ENCODE peak calls at places on chromosomes 6 and 20, in six cellular contexts. G is breast epithelium, I is suprapubic skin, H is prostate gland, N is stomach, X is transverse colon. M is an unnamed sample.

GRCh38 chr20:2693996-2694471 is 1.5 kb downstream of the EBF4 start:
- DNase-seq in G (no peak), I (peak; percentile 50), H (no peak), N (peak; percentile 23), X (no peak), M (peak; percentile 47)

GRCh38 chr6:138086573-138087196 is 20.5 kb downstream of the PERP start:
- DNase-seq in G (no peak), I (no peak), H (peak; percentile 22), N (no peak), X (no peak), M (no peak)

GRCh38 chr6:148972481-148972880 is 225.7 kb downstream of the UST start:
- DNase-seq in G (peak; percentile 56), I (no peak), H (peak; percentile 22), N (peak; percentile 51), X (peak; percentile 80), M (peak; percentile 93)

GRCh38 chr20:49230575-49231211 is 11.5 kb downstream of the DDX27 start:
- DNase-seq in G (no peak), I (no peak), H (no peak), N (no peak), X (peak; percentile 25), M (peak; percentile 82)

GRCh38 chr6:127484207-127484858 is 25.1 kb upstream of the KIAA0408 start:
- DNase-seq in G (no peak), I (no peak), H (no peak), N (no peak), X (no peak), M (no peak)

GRCh38 chr6:41449399-41450245 is 96.6 kb upstream of the FOXP4 start:
- DNase-seq in G (no peak), I (no peak), H (no peak), N (peak; percentile 95), X (peak; percentile 85), M (no peak)

GRCh38 chr20:49567421-49568256 is at the start of gene PTGIS:
- DNase-seq in G (no peak), I (peak; percentile 71), H (no peak), N (peak; percentile 25), X (no peak), M (no peak)

GRCh38 chr20:4604580-4604979 is 117.1 kb upstream of the PRND start:
- DNase-seq in G (no peak), I (no peak), H (no peak), N (no peak), X (no peak), M (no peak)

GRCh38 chr20:13464702-13465101 is 174.0 kb downstream of the TASP1 start:
- DNase-seq in G (no peak), I (no peak), H (no peak), N (no peak), X (no peak), M (no peak)

GRCh38 chr6:164013480-164014208 is 599.1 kb downstream of the QKI start:
- DNase-seq in G (no peak), I (no peak), H (no peak), N (no peak), X (no peak), M (no peak)

GRCh38 chr6:26336355-26337198 is 28.4 kb upstream of the BTN3A2 start:
- DNase-seq in G (no peak), I (no peak), H (no peak), N (no peak), X (no peak), M (no peak)

GRCh38 chr20:24116611-24117010 is 128.0 kb upstream of the GGTLC1 start:
- DNase-seq in G (no peak), I (no peak), H (no peak), N (no peak), X (no peak), M (no peak)

GRCh38 chr6:45538636-45539035 is 160.9 kb upstream of the SUPT3H start:
- DNase-seq in G (no peak), I (peak; percentile 86), H (no peak), N (no peak), X (no peak), M (no peak)

GRCh38 chr20:9119776-9120175 is 50.9 kb downstream of the PLCB4 start:
- DNase-seq in G (no peak), I (no peak), H (peak; percentile 39), N (peak; percentile 41), X (no peak), M (no peak)

GRCh38 chr6:151488226-151488625 is 5.6 kb upstream of the CCDC170 start:
- DNase-seq in G (no peak), I (no peak), H (no peak), N (no peak), X (no peak), M (no peak)

GRCh38 chr6:103797738-103798137 is 1062.0 kb downstream of the HACE1 start:
- DNase-seq in G (no peak), I (no peak), H (no peak), N (no peak), X (no peak), M (no peak)

GRCh38 chr20:41645372-41645771 is 27.2 kb upstream of the CHD6 start:
- DNase-seq in G (no peak), I (no peak), H (peak; percentile 71), N (no peak), X (no peak), M (no peak)

GRCh38 chr6:2026133-2026532 is 219.3 kb downstream of the GMDS start:
- DNase-seq in G (no peak), I (no peak), H (no peak), N (no peak), X (no peak), M (no peak)

GRCh38 chr6:150409576-150410066 is 40.8 kb downstream of the IYD start:
- DNase-seq in G (no peak), I (no peak), H (no peak), N (peak; percentile 89), X (peak; percentile 58), M (peak; percentile 85)

GRCh38 chr6:3443221-3443515 is 13.7 kb downstream of the SLC22A23 start:
- DNase-seq in G (no peak), I (no peak), H (no peak), N (no peak), X (no peak), M (no peak)
- TF ChIP-seq POLR2AphosphoS5 in G (no peak), I (no peak), H (no peak), N (no peak), X (no peak), M (no peak)

GRCh38 chr20:57588596-57588995 is 27.7 kb downstream of the PCK1 start:
- DNase-seq in G (no peak), I (no peak), H (no peak), N (no peak), X (no peak), M (peak; percentile 44)
- H3K9me3 ChIP-seq in G (peaks cover 9% of the 10 kb centered on the region), I (no peaks in the 10 kb centered on the region), H (no peaks in the 10 kb centered on the region), N (peaks cover 10% of the 10 kb centered on the region), X (no peaks in the 10 kb centered on the region), M (peaks cover 13% of the 10 kb centered on the region)

GRCh38 chr6:12507641-12508040 is 208.9 kb upstream of the PHACTR1 start:
- DNase-seq in G (no peak), I (no peak), H (no peak), N (no peak), X (no peak), M (no peak)

GRCh38 chr6:12509060-12509459 is 207.5 kb upstream of the PHACTR1 start:
- DNase-seq in G (no peak), I (no peak), H (no peak), N (no peak), X (no peak), M (no peak)

GRCh38 chr6:12506211-12506610 is 210.4 kb upstream of the PHACTR1 start:
- DNase-seq in G (no peak), I (no peak), H (peak; percentile 18), N (no peak), X (no peak), M (no peak)

GRCh38 chr6:12508553-12508952 is 208.0 kb upstream of the PHACTR1 start:
- DNase-seq in G (no peak), I (no peak), H (no peak), N (no peak), X (no peak), M (no peak)

GRCh38 chr6:12504325-12504966 is 212.1 kb upstream of the PHACTR1 start:
- DNase-seq in G (no peak), I (no peak), H (no peak), N (no peak), X (peak; percentile 29), M (no peak)
- TF ChIP-seq CTCF in G (peak; percentile 22), I (no peak), H (no peak), N (peak; percentile 35), X (peak; percentile 47), M (no peak)

DNA sequence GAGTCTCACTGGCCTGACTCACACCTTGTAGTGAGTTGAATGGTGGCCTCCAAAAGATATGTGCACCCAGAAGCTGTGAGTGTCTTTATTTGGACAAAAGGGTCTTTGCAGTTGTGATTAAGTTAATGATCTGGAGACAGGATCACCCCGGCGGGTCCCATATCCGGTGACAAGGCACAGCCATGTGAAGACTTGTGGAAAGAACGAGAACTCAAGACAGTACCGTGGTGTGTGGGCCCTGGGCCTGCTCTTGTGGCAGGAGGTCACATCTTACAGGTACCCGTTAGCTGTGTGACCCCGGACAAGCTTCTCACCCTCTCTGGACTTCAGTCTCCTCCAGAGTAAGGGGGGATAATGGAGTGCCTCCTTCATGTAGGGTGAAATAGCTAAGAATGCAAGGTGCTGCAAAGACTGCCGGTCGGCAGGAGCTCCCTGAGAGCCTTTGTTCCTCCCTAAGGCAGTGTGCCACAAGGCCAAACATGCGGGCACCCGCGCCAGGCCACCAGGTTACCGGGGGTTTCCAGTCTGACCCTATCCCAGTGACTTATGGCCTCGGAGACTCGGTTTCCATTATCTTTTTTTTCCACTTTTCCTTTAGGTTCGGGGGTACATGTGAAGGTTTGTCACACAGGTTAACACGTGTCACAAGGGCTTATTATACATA is 39.2 kb downstream of the CDH4 start:
- DNase-seq in G (no peak), I (no peak), H (no peak), N (no peak), X (no peak), M (no peak)
- TF ChIP-seq POLR2AphosphoS5 in G (no peak), I (no peak), H (no peak), N (no peak), X (no peak), M (no peak)

GRCh38 chr6:128710305-128710704 is 172.6 kb upstream of the LAMA2 start:
- DNase-seq in G (no peak), I (no peak), H (no peak), N (no peak), X (no peak), M (no peak)

DNA sequence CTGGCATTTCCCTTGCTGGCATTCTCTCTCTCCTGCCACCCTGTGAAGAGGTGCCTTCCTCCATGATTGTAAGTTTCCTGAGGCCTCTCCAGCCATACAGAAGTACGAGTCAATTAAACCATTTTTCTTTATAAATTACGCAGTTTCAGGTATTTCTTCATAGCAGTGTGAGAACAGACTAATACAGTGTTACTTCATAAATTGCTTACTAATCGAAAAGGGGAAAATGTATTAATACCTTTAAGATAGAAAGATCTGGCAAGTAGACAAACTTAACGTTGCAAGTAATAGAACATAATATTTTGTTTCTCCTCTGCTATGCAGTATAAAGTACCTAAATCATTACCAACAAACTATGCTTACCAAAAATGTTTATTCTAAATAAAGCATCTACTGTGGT is 178.3 kb upstream of the LAMA2 start:
- DNase-seq in G (no peak), I (no peak), H (no peak), N (no peak), X (no peak), M (no peak)
- H3K9me3 ChIP-seq in G (no peaks in the 10 kb centered on the region), I (no peaks in the 10 kb centered on the region), H (no peaks in the 10 kb centered on the region), N (no peaks in the 10 kb centered on the region), X (no peaks in the 10 kb centered on the region), M (no peaks in the 10 kb centered on the region)

GRCh38 chr20:62782149-62782892 is 14.0 kb upstream of the MRGBP start:
- DNase-seq in G (no peak), I (no peak), H (no peak), N (no peak), X (no peak), M (no peak)
- TF ChIP-seq CTCF in G (no peak), I (no peak), H (no peak), N (no peak), X (no peak), M (no peak)

M was measured in spleen.